ENCODE peak calls at places on chromosomes 1 and 21, in five cellular contexts. K is GM06990, B is HFF-Myc, G is fibroblast of pulmonary artery, U is AG04450. E is an unnamed sample.

GRCh38 chr1:88983791-88984552 is 8.5 kb downstream of the KYAT3 start:
- DNase-seq in K (peak), B (no peak), G (peak), U (no peak), E (no peak)

GRCh38 chr1:38166461-38166860 is 119.9 kb upstream of the POU3F1 start:
- DNase-seq in K (no peak), B (no peak), G (no peak), U (no peak), E (no peak)

GRCh38 chr1:32767641-32768040 is 49.5 kb downstream of the YARS1 start:
- DNase-seq in K (no peak), B (no peak), G (peak), U (no peak), E (no peak)

GRCh38 chr1:189803364-189803763 is 674.3 kb downstream of the BRINP3 start:
- DNase-seq in K (no peak), B (no peak), G (no peak), U (no peak), E (no peak)

GRCh38 chr1:212290608-212291007 is 5.4 kb downstream of the PPP2R5A start:
- DNase-seq in K (no peak), B (no peak), G (peak), U (no peak), E (no peak)

GRCh38 chr1:63892632-63893395 is 119.0 kb downstream of the ROR1 start:
- DNase-seq in K (peak), B (no peak), G (peak), U (no peak), E (peak)

GRCh38 chr21:44931137-44931500 is 8.7 kb upstream of the SLX9 start:
- DNase-seq in K (peak), B (no peak), G (peak), U (no peak), E (no peak)

GRCh38 chr1:3058263-3059030 is 10.6 kb upstream of the PRDM16 start:
- DNase-seq in K (no peak), B (no peak), G (no peak), U (no peak), E (no peak)

GRCh38 chr1:225700889-225701465 is 48.1 kb upstream of the ENAH start:
- DNase-seq in K (no peak), B (no peak), G (no peak), U (no peak), E (no peak)

GRCh38 chr1:203084588-203085527 is 954 bp downstream of the MYOG start:
- DNase-seq in K (peak), B (no peak), G (no peak), U (no peak), E (no peak)

GRCh38 chr1:235844776-235845175 is 21.9 kb downstream of the LYST start:
- DNase-seq in K (no peak), B (no peak), G (no peak), U (no peak), E (no peak)

GRCh38 chr1:221217029-221217428 is 337.8 kb downstream of the HLX start:
- DNase-seq in K (no peak), B (no peak), G (no peak), U (no peak), E (no peak)

GRCh38 chr21:29155118-29155932 is 24.9 kb downstream of the MAP3K7CL start:
- DNase-seq in K (no peak), B (no peak), G (peak), U (no peak), E (no peak)

GRCh38 chr1:212205843-212206242 is 79.4 kb upstream of the PPP2R5A start:
- DNase-seq in K (no peak), B (no peak), G (no peak), U (no peak), E (no peak)

GRCh38 chr1:219518168-219518905 is 94.6 kb downstream of the ZC3H11B start:
- DNase-seq in K (no peak), B (peak), G (peak), U (no peak), E (no peak)

GRCh38 chr1:34236089-34236488 is 59.4 kb downstream of the C1orf94 start:
- DNase-seq in K (no peak), B (no peak), G (no peak), U (no peak), E (no peak)

GRCh38 chr1:150596976-150597375 is 17.6 kb upstream of the MCL1 start:
- DNase-seq in K (no peak), B (no peak), G (no peak), U (no peak), E (no peak)

GRCh38 chr1:118302145-118302544 is 117.1 kb upstream of the SPAG17 start:
- DNase-seq in K (no peak), B (no peak), G (no peak), U (no peak), E (no peak)

GRCh38 chr1:156813750-156814570 is 2.7 kb downstream of the SH2D2A start:
- DNase-seq in K (peak), B (no peak), G (peak), U (no peak), E (peak)

GRCh38 chr1:75724472-75725022 is at the start of gene ACADM:
- DNase-seq in K (peak), B (peak), G (peak), U (peak), E (peak)

GRCh38 chr1:48248356-48248755 is 25.8 kb downstream of the SLC5A9 start:
- DNase-seq in K (no peak), B (no peak), G (no peak), U (no peak), E (no peak)

GRCh38 chr21:32645261-32646182 is 33.3 kb upstream of the CFAP298 start:
- DNase-seq in K (no peak), B (no peak), G (no peak), U (no peak), E (no peak)

GRCh38 chr21:38120984-38121855 is 135.6 kb upstream of the KCNJ15 start:
- DNase-seq in K (no peak), B (no peak), G (no peak), U (no peak), E (peak)

GRCh38 chr1:80656011-80656627 is 1144.6 kb upstream of the ADGRL2 start:
- DNase-seq in K (no peak), B (no peak), G (peak), U (no peak), E (no peak)

GRCh38 chr1:3053366-3053980 is 15.5 kb upstream of the PRDM16 start:
- DNase-seq in K (no peak), B (no peak), G (no peak), U (no peak), E (no peak)

GRCh38 chr1:75444220-75444619 is 166.7 kb downstream of the SLC44A5 start:
- DNase-seq in K (no peak), B (no peak), G (no peak), U (no peak), E (no peak)

GRCh38 chr1:234969011-234969441 is 159.6 kb downstream of the TOMM20 start:
- DNase-seq in K (no peak), B (no peak), G (no peak), U (no peak), E (no peak)

GRCh38 chr1:53944469-53945182 is 873 bp downstream of the IFT25 start:
- DNase-seq in K (no peak), B (no peak), G (peak), U (no peak), E (no peak)

GRCh38 chr1:51512120-51512519 is 6.9 kb downstream of the EPS15 start:
- DNase-seq in K (no peak), B (no peak), G (no peak), U (no peak), E (no peak)

GRCh38 chr1:205805082-205805711 is 7.8 kb downstream of the SLC41A1 start:
- DNase-seq in K (no peak), B (no peak), G (no peak), U (no peak), E (no peak)

GRCh38 chr1:230207598-230207997 is 140.6 kb downstream of the GALNT2 start:
- DNase-seq in K (no peak), B (no peak), G (no peak), U (no peak), E (no peak)

GRCh38 chr1:11337536-11338350 is 64.7 kb downstream of the UBIAD1 start:
- DNase-seq in K (peak), B (peak), G (peak), U (no peak), E (peak)

GRCh38 chr1:96945509-96946084 is 224.0 kb downstream of the PTBP2 start:
- DNase-seq in K (no peak), B (no peak), G (no peak), U (no peak), E (no peak)

GRCh38 chr1:44862829-44863406 is 19.9 kb upstream of the PTCH2 start:
- DNase-seq in K (no peak), B (no peak), G (peak), U (no peak), E (no peak)

GRCh38 chr1:160209656-160210046 is 4.5 kb downstream of the PEA15 start:
- DNase-seq in K (no peak), B (no peak), G (no peak), U (no peak), E (peak)

GRCh38 chr1:160169553-160170399 is 18.4 kb downstream of the ATP1A4 start:
- DNase-seq in K (peak), B (no peak), G (no peak), U (no peak), E (no peak)

GRCh38 chr1:234250747-234251146 is 122.5 kb upstream of the COA6 start:
- DNase-seq in K (no peak), B (no peak), G (no peak), U (no peak), E (no peak)

DNA sequence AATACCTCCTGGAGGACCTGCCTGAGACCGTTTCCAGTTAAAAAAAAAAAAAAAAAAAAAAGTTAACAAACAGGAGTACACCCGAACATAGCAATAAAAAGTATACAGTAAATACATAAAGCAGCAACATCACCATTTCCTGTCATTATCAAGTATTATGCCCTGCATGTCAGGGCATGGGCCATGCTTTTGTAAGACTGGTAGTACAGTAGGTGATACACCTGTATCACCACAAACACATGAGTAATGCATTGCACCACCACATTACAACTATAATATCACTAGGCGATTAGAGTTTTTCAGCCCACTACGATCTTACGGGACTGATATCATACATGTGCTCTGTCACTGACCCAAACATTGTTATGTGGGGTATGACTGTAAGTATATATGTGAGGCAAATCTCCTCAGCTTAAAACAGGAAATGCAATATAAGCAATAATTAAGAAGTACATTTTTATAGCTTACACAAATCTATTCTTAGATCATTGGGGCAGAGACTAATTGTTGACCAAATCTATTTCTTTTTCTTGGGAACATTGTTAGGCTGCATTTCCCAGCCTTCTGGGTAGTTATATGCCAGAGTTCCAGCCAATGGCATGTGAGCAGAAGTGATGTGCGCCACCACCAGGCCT is 98.1 kb downstream of the PLD5 start:
- DNase-seq in K (no peak), B (no peak), G (no peak), U (no peak), E (no peak)
- TF ChIP-seq CTCF in K (peak), B (no peak), G (no peak), U (no peak), E (no peak)

GRCh38 chr1:113169591-113169990 is 96.6 kb downstream of the LRIG2 start:
- DNase-seq in K (no peak), B (no peak), G (no peak), U (no peak), E (no peak)
- TF ChIP-seq CTCF in K (no peak), B (no peak), G (no peak), U (no peak), E (no peak)

DNA sequence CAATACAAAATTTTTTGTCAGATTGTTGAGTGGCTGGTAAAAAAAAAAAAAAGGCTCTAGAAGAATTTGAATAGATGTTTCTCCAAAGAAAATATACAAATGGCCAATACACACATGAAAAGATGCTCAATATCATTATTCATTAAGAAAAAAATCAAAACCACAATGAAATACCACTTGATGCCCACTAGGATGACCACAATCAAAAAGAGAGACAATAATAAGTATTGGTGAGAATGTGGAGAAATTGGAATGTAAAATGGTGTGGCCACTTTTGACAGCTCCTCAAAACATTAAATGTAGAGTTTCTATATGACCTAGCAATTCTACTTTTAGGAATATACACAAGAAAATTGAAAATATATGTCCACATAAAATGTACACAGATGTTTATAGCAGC is 100.0 kb downstream of the CLEC20A start:
- DNase-seq in K (no peak), B (no peak), G (no peak), U (no peak), E (no peak)
- TF ChIP-seq CTCF in K (no peak), B (no peak), G (no peak), U (no peak), E (no peak)

DNA sequence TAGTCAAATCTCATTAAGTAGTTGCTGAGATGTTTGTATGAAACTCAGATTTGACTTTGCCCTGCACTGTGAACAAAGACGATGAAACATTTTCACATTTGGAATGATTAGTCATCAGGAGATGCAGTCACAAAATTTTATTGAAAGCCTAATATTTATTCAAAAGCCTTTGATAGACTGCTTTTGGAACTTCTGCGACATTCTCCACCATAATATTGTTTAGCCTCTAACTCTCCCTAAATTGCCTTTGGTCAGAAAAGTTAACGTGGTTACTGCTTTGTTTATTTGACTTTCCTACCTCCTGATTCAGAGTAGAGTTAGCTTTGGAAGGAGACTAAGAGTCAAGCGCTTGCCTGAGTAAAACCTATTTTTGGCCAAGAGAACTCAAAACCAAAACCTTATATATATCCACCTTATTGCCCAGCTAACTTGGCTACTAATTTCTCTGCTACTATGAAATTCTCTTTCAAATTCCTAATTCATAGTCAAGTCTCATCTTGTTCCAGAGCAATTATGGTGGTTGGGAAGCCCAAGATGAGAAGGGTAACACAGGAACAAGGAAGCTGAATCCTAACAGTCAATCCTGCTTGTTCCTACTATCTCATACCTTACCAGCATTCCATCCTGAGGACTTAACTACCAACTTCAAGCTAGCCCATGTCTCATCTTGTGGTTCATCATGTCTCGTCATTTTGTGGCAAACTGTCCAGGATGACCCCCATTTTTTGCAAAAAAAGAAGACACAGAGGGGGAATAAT is 429.6 kb downstream of the USP25 start:
- DNase-seq in K (no peak), B (peak), G (no peak), U (peak), E (no peak)
- TF ChIP-seq CTCF in K (no peak), B (no peak), G (no peak), U (no peak), E (no peak)

GRCh38 chr1:115330480-115331013 is 7.5 kb downstream of the NGF start:
- DNase-seq in K (no peak), B (peak), G (peak), U (peak), E (no peak)
- TF ChIP-seq CTCF in K (no peak), B (peak), G (peak), U (peak), E (no peak)

GRCh38 chr1:178284059-178284458 is 190.2 kb downstream of the RASAL2 start:
- DNase-seq in K (no peak), B (no peak), G (no peak), U (no peak), E (no peak)
- TF ChIP-seq CTCF in K (no peak), B (no peak), G (no peak), U (no peak), E (no peak)